ENCODE peak calls at places on chromosomes 12 and 14, in seven cellular contexts. W, Y, O, H, N, I and J are unnamed samples.

GRCh38 chr14:97301931-97302559 is 504.9 kb downstream of the VRK1 start:
- DNase-seq in W (no peak), Y (no peak), O (no peak), H (no peak), N (no peak), I (no peak), J (no peak)

GRCh38 chr12:104507672-104508071 is 50.9 kb downstream of the CHST11 start:
- DNase-seq in W (no peak), Y (no peak), O (no peak), H (no peak), N (no peak), I (no peak), J (no peak)

GRCh38 chr12:44930972-44931600 is 55.0 kb upstream of the NELL2 start:
- DNase-seq in W (no peak), Y (peak), O (peak), H (peak), N (peak), I (no peak), J (peak)

GRCh38 chr12:106123551-106123991 is 15.2 kb downstream of the NUAK1 start:
- DNase-seq in W (no peak), Y (peak), O (no peak), H (no peak), N (peak), I (no peak), J (peak)

GRCh38 chr14:71465316-71465715 is 466.9 kb upstream of the RGS6 start:
- DNase-seq in W (no peak), Y (peak), O (no peak), H (no peak), N (no peak), I (no peak), J (peak)

GRCh38 chr12:6276936-6277615 is 33.4 kb upstream of the PLEKHG6 start:
- DNase-seq in W (no peak), Y (no peak), O (peak), H (no peak), N (no peak), I (no peak), J (no peak)

GRCh38 chr12:131915000-131915689 is 13.9 kb upstream of the PUS1 start:
- DNase-seq in W (no peak), Y (no peak), O (no peak), H (no peak), N (no peak), I (no peak), J (no peak)

GRCh38 chr14:69632154-69632553 is 20.8 kb downstream of the SUSD6 start:
- DNase-seq in W (no peak), Y (no peak), O (no peak), H (no peak), N (no peak), I (no peak), J (no peak)

GRCh38 chr12:124608451-124608870 is 41.0 kb upstream of the NCOR2 start:
- DNase-seq in W (peak), Y (no peak), O (peak), H (no peak), N (no peak), I (no peak), J (no peak)

GRCh38 chr12:112852127-112852526 is 54.6 kb upstream of the OAS1 start:
- DNase-seq in W (no peak), Y (no peak), O (no peak), H (no peak), N (no peak), I (no peak), J (no peak)

GRCh38 chr12:33531261-33531660 is 91.6 kb upstream of the SYT10 start:
- DNase-seq in W (no peak), Y (no peak), O (no peak), H (no peak), N (no peak), I (no peak), J (no peak)

GRCh38 chr12:92304335-92305066 is 158.9 kb upstream of the BTG1 start:
- DNase-seq in W (no peak), Y (peak), O (no peak), H (no peak), N (peak), I (no peak), J (peak)

GRCh38 chr12:107014050-107014449 is 27.1 kb upstream of the MTERF2 start:
- DNase-seq in W (no peak), Y (no peak), O (peak), H (peak), N (no peak), I (no peak), J (no peak)

GRCh38 chr12:990308-990648 is 745 bp upstream of the ERC1 start:
- DNase-seq in W (no peak), Y (peak), O (peak), H (no peak), N (no peak), I (no peak), J (peak)

GRCh38 chr12:5716991-5717390 is 228.1 kb downstream of the ANO2 start:
- DNase-seq in W (no peak), Y (no peak), O (no peak), H (no peak), N (no peak), I (no peak), J (peak)

GRCh38 chr14:64502476-64503183 is 1.0 kb downstream of the ZBTB25 start:
- DNase-seq in W (no peak), Y (peak), O (peak), H (no peak), N (no peak), I (no peak), J (peak)

GRCh38 chr12:79326225-79326624 is 364.5 kb downstream of the PAWR start:
- DNase-seq in W (no peak), Y (no peak), O (no peak), H (no peak), N (no peak), I (no peak), J (no peak)

GRCh38 chr12:131673519-131674265 is 37.2 kb upstream of the SFSWAP start:
- DNase-seq in W (no peak), Y (peak), O (peak), H (no peak), N (no peak), I (no peak), J (no peak)

GRCh38 chr12:27123642-27124041 is 41.3 kb upstream of the C12orf71 start:
- DNase-seq in W (no peak), Y (peak), O (peak), H (no peak), N (no peak), I (no peak), J (peak)

GRCh38 chr14:35993512-35993960 is 167.4 kb downstream of the BRMS1L start:
- DNase-seq in W (no peak), Y (no peak), O (no peak), H (no peak), N (no peak), I (no peak), J (no peak)

GRCh38 chr12:100472325-100472724 is 1.3 kb upstream of the NR1H4 start:
- DNase-seq in W (peak), Y (peak), O (peak), H (no peak), N (no peak), I (no peak), J (no peak)

GRCh38 chr14:61644834-61645233 is 50.5 kb upstream of the HIF1A start:
- DNase-seq in W (no peak), Y (peak), O (no peak), H (no peak), N (no peak), I (no peak), J (no peak)

GRCh38 chr14:59482471-59483331 is 1.5 kb downstream of the L3HYPDH start:
- DNase-seq in W (no peak), Y (peak), O (peak), H (peak), N (peak), I (no peak), J (peak)

GRCh38 chr14:72869407-72870329 is 24.2 kb downstream of the DPF3 start:
- DNase-seq in W (no peak), Y (no peak), O (no peak), H (no peak), N (no peak), I (no peak), J (no peak)

GRCh38 chr14:69133206-69134125 is 19.5 kb downstream of the DCAF5 start:
- DNase-seq in W (no peak), Y (peak), O (peak), H (no peak), N (peak), I (no peak), J (peak)

GRCh38 chr12:70469221-70469820 is 103.2 kb downstream of the KCNMB4 start:
- DNase-seq in W (peak), Y (no peak), O (no peak), H (no peak), N (no peak), I (no peak), J (no peak)

GRCh38 chr14:88322505-88323085 is 474 bp downstream of the KCNK10 start:
- DNase-seq in W (no peak), Y (peak), O (no peak), H (no peak), N (no peak), I (no peak), J (no peak)
- H3K4me3 ChIP-seq in W (peak), Y (no peak), O (no peak), H (no peak), N (peak), I (peak), J (no peak)

GRCh38 chr12:96061323-96061722 is 25.9 kb upstream of the LTA4H start:
- DNase-seq in W (no peak), Y (no peak), O (no peak), H (no peak), N (no peak), I (no peak), J (no peak)

GRCh38 chr12:96064266-96064665 is 28.9 kb upstream of the LTA4H start:
- DNase-seq in W (no peak), Y (no peak), O (no peak), H (no peak), N (no peak), I (no peak), J (no peak)

GRCh38 chr12:96064966-96065365 is 29.6 kb upstream of the LTA4H start:
- DNase-seq in W (no peak), Y (no peak), O (no peak), H (no peak), N (no peak), I (no peak), J (no peak)

GRCh38 chr12:96061864-96062453 is 26.6 kb upstream of the LTA4H start:
- DNase-seq in W (peak), Y (peak), O (peak), H (peak), N (peak), I (no peak), J (peak)

GRCh38 chr12:96063046-96063445 is 27.7 kb upstream of the LTA4H start:
- DNase-seq in W (no peak), Y (peak), O (peak), H (no peak), N (no peak), I (no peak), J (peak)
- TF ChIP-seq CTCF in W (no peak), Y (peak), O (peak), H (peak), N (peak), I (no peak), J (peak)

GRCh38 chr14:50875359-50876090 is 3.7 kb downstream of the ABHD12B start:
- DNase-seq in W (no peak), Y (peak), O (no peak), H (no peak), N (no peak), I (no peak), J (peak)
- H3K4me3 ChIP-seq in W (no peak), Y (no peak), O (no peak), H (no peak), N (no peak), I (no peak), J (no peak)

GRCh38 chr14:28298156-28298555 is 468.4 kb upstream of the FOXG1 start:
- DNase-seq in W (no peak), Y (peak), O (no peak), H (no peak), N (no peak), I (no peak), J (no peak)

GRCh38 chr14:28297559-28297958 is 469.0 kb upstream of the FOXG1 start:
- DNase-seq in W (no peak), Y (peak), O (no peak), H (no peak), N (no peak), I (no peak), J (no peak)

GRCh38 chr14:28300356-28300755 is 466.2 kb upstream of the FOXG1 start:
- DNase-seq in W (no peak), Y (peak), O (no peak), H (no peak), N (no peak), I (no peak), J (no peak)

GRCh38 chr14:28299227-28299626 is 467.4 kb upstream of the FOXG1 start:
- DNase-seq in W (no peak), Y (no peak), O (no peak), H (no peak), N (no peak), I (no peak), J (no peak)

GRCh38 chr14:28294834-28295440 is 471.6 kb upstream of the FOXG1 start:
- DNase-seq in W (peak), Y (peak), O (peak), H (no peak), N (no peak), I (no peak), J (no peak)
- TF ChIP-seq CTCF in W (peak), Y (peak), O (peak), H (no peak), N (no peak), I (no peak), J (no peak)

DNA sequence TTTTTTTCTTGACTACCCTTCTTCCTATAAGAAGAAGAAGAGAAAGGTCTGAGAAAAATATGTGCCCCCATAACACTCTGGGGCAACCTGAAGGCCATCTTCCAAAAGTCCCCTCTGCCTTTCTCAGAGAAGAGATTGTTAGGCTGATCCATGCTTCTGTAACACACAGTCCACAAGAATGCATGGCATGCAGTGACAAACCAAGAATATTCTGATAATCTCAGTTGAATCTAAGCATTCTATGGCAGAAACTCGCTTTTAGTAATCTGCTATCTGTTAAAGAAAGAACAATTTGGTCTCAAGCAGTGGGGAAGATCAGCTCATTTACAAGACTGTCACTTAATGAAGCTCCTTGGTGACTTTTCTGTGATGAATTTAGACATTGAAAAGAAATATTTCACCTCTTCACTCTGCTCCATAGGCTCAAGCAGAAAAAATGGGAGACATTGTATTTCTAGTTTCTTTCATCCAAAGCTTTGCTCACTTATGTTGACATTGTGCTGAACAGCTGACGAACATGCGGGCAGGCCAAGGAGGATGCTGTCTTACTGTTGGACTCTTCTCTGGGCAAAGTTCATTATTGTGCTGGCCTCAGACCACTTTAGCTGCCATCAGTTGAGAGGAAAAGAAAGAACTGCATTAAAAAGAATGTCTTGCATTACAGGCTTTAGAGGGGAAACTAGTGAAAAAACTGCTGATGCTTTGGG is 957.1 kb downstream of the DIO2 start:
- DNase-seq in W (no peak), Y (peak), O (no peak), H (no peak), N (peak), I (no peak), J (peak)
- H3K4me3 ChIP-seq in W (no peak), Y (no peak), O (no peak), H (no peak), N (no peak), I (no peak), J (no peak)

DNA sequence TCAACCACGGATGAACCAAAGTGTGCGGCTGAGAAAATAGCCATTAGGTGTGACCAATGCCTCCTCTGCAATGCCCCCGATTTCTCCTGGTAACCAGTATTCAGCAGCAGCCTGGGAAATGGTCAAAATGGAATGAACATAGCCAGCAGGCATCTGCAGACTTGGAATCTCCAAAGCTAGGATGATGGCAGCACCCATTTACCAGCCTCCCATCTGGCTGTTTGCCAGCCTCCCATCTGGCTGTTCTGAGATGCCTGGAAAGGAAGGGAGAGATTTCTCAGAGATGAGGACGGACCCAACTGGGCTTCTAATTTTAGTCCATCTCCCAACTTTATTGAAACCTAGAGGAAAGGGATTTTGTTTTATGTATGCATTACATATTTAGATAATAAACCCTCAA is 16.2 kb downstream of the CLMN start:
- DNase-seq in W (no peak), Y (no peak), O (no peak), H (no peak), N (no peak), I (no peak), J (no peak)
- TF ChIP-seq CTCF in W (no peak), Y (no peak), O (no peak), H (no peak), N (no peak), I (no peak), J (no peak)